ENCODE peak calls at places on chromosomes 6 and 20, in five cellular contexts. S, L, U, Z and W are unnamed samples.

GRCh38 chr20:25328954-25329498 is 61.6 kb downstream of the ABHD12 start:
- DNase-seq in S (no peak), L (no peak), U (no peak), Z (no peak), W (no peak)

GRCh38 chr6:111307275-111307858 is 175.7 kb downstream of the REV3L start:
- DNase-seq in S (no peak), L (no peak), U (no peak), Z (no peak), W (no peak)

GRCh38 chr20:11267131-11267761 is 593.4 kb upstream of the JAG1 start:
- DNase-seq in S (peak; percentile 87), L (peak; percentile 70), U (no peak), Z (no peak), W (peak; percentile 68)

GRCh38 chr20:36647194-36648121 is 1.5 kb upstream of the SLA2 start:
- DNase-seq in S (no peak), L (no peak), U (no peak), Z (no peak), W (no peak)

GRCh38 chr6:111922454-111923297 is 49.4 kb upstream of the FYN start:
- DNase-seq in S (no peak), L (no peak), U (no peak), Z (no peak), W (no peak)

GRCh38 chr6:160790028-160790792 is 88.2 kb downstream of the PLG start:
- DNase-seq in S (no peak), L (no peak), U (no peak), Z (no peak), W (no peak)

GRCh38 chr6:41519748-41520699 is 26.2 kb upstream of the FOXP4 start:
- DNase-seq in S (no peak), L (no peak), U (no peak), Z (no peak), W (no peak)

GRCh38 chr6:36914227-36914794 is 28.6 kb downstream of the C6orf89 start:
- DNase-seq in S (no peak), L (no peak), U (no peak), Z (no peak), W (no peak)

GRCh38 chr20:47656313-47656712 is 129.0 kb downstream of the SULF2 start:
- DNase-seq in S (no peak), L (no peak), U (no peak), Z (no peak), W (no peak)

GRCh38 chr20:21100590-21101452 is 5.3 kb downstream of the LINC00237 start:
- DNase-seq in S (no peak), L (peak; percentile 46), U (no peak), Z (no peak), W (peak; percentile 45)

GRCh38 chr20:57618091-57618765 is 2.0 kb downstream of the ZBP1 start:
- DNase-seq in S (no peak), L (no peak), U (no peak), Z (no peak), W (no peak)

GRCh38 chr20:63937596-63937995 is 18.6 kb downstream of the UCKL1 start:
- DNase-seq in S (no peak), L (no peak), U (no peak), Z (no peak), W (no peak)

GRCh38 chr6:137878810-137879285 is 11.8 kb downstream of the TNFAIP3 start:
- DNase-seq in S (no peak), L (no peak), U (no peak), Z (no peak), W (no peak)

GRCh38 chr6:9527679-9528286 is 887.1 kb downstream of the TFAP2A start:
- DNase-seq in S (no peak), L (no peak), U (no peak), Z (no peak), W (no peak)

GRCh38 chr20:8005575-8006366 is 13.8 kb downstream of the TMX4 start:
- DNase-seq in S (no peak), L (no peak), U (no peak), Z (no peak), W (no peak)

GRCh38 chr20:45965169-45966002 is 6.6 kb downstream of the ZNF335 start:
- DNase-seq in S (no peak), L (no peak), U (no peak), Z (no peak), W (no peak)

GRCh38 chr6:21586760-21587181 is 6.8 kb upstream of the SOX4 start:
- DNase-seq in S (no peak), L (no peak), U (no peak), Z (no peak), W (no peak)

GRCh38 chr6:106629103-106629858 is at the start of the genes QRSL1 and RTN4IP1:
- DNase-seq in S (peak; percentile 75), L (peak; percentile 95), U (peak; percentile 63), Z (peak; percentile 20), W (peak; percentile 90)

GRCh38 chr6:163415620-163416379 is 1.3 kb downstream of the QKI start:
- DNase-seq in S (no peak), L (peak; percentile 70), U (no peak), Z (no peak), W (peak; percentile 77)

GRCh38 chr6:48928937-48929336 is 534.1 kb downstream of the MMUT start:
- DNase-seq in S (no peak), L (no peak), U (no peak), Z (no peak), W (no peak)

GRCh38 chr6:88683734-88684133 is 279.7 kb downstream of the RNGTT start:
- DNase-seq in S (no peak), L (no peak), U (no peak), Z (no peak), W (no peak)

GRCh38 chr6:63426844-63427243 is 107.1 kb upstream of the LGSN start:
- DNase-seq in S (no peak), L (no peak), U (no peak), Z (no peak), W (no peak)

GRCh38 chr6:166415306-166415705 is 32.6 kb upstream of the MPC1 start:
- DNase-seq in S (no peak), L (no peak), U (no peak), Z (no peak), W (no peak)

GRCh38 chr6:158772172-158772571 is 47.0 kb downstream of the EZR start:
- DNase-seq in S (no peak), L (no peak), U (no peak), Z (no peak), W (no peak)

GRCh38 chr6:57313711-57314471 is 3.5 kb upstream of the PRIM2 start:
- DNase-seq in S (peak; percentile 77), L (no peak), U (no peak), Z (no peak), W (no peak)

GRCh38 chr6:32790306-32790705 is 26.5 kb downstream of the HLA-DOB start:
- DNase-seq in S (no peak), L (no peak), U (no peak), Z (no peak), W (no peak)

GRCh38 chr6:101226677-101227135 is 166.8 kb upstream of the GRIK2 start:
- DNase-seq in S (no peak), L (peak; percentile 3), U (no peak), Z (no peak), W (peak; percentile 2)

GRCh38 chr6:141107562-141108160 is 1025.1 kb upstream of the GJE1 start:
- DNase-seq in S (no peak), L (no peak), U (no peak), Z (no peak), W (no peak)

GRCh38 chr6:33018904-33019303 is 9.5 kb upstream of the HLA-DOA start:
- DNase-seq in S (no peak), L (peak; percentile 64), U (no peak), Z (peak; percentile 63), W (peak; percentile 71)

GRCh38 chr6:136792066-136792944 is at the start of gene MAP3K5:
- DNase-seq in S (no peak), L (peak; percentile 78), U (peak; percentile 57), Z (peak; percentile 72), W (peak; percentile 80)

GRCh38 chr6:141677598-141678211 is 455.0 kb upstream of the GJE1 start:
- DNase-seq in S (peak; percentile 13), L (no peak), U (no peak), Z (no peak), W (no peak)

DNA sequence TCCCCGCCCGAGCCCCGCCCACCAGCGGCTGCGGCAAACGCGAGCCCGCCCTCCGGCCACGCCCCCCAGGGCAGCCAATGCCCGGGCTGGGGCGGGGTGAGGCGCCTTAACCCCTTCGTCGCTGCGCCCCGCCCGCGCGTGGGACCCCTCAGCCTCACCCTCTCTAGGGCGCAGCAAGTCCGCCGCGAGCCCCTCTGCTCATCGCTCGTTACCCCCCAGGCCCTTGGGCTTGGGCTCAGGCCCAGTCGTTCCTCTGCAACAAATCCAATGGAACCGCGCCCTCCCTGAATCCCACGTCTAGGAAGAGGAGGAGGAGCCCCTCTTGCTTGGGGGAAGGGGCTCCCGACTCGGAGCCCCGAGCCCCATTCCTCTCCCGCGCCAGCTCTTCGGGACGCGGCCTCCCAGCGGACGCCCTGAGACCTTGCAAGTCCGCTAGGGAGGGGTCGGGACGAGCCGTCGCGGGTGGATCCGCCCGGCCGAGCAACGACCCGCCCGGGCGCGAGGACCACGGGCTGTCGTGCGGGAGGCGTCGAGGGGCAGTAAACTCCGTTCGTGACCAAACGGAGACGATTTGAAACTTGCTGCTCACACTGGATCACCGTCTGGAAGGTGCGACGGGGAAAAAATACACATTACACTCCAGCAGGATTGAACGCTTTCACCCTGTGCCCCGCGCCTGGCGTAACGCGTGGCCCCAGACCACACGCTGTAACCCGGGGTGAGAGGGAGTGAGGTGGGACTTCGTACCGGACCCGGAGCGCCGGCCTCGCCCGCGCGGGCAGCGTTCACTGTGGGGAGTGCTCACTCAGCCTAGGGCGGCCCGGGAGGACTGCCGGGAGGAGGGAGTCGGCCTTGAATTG is 463 bp upstream of the LZTS3 start:
- DNase-seq in S (no peak), L (peak; percentile 98), U (peak; percentile 56), Z (no peak), W (peak; percentile 99)
- TF ChIP-seq CTCF in S (peak; percentile 10), L (no peak), U (no peak), Z (peak; percentile 24), W (peak; percentile 12)

GRCh38 chr6:23339268-23339667 is 769.9 kb downstream of the HDGFL1 start:
- DNase-seq in S (no peak), L (no peak), U (no peak), Z (no peak), W (no peak)

GRCh38 chr6:23349521-23350147 is 776.4 kb upstream of the NRSN1 start:
- DNase-seq in S (peak; percentile 87), L (no peak), U (no peak), Z (no peak), W (no peak)

GRCh38 chr6:23348185-23348584 is 777.8 kb upstream of the NRSN1 start:
- DNase-seq in S (no peak), L (no peak), U (no peak), Z (no peak), W (no peak)

GRCh38 chr6:23343610-23344306 is 774.4 kb downstream of the HDGFL1 start:
- DNase-seq in S (no peak), L (no peak), U (no peak), Z (no peak), W (no peak)
- TF ChIP-seq CTCF in S (no peak), L (no peak), U (no peak), Z (no peak), W (no peak)

GRCh38 chr6:84536914-84537638 is 227.3 kb downstream of the TBX18 start:
- DNase-seq in S (no peak), L (no peak), U (no peak), Z (no peak), W (no peak)
- TF ChIP-seq CTCF in S (no peak), L (no peak), U (no peak), Z (no peak), W (no peak)

GRCh38 chr20:40255368-40255767 is 433.7 kb downstream of the MAFB start:
- DNase-seq in S (no peak), L (no peak), U (no peak), Z (no peak), W (no peak)
- TF ChIP-seq CTCF in S (no peak), L (no peak), U (no peak), Z (no peak), W (no peak)

GRCh38 chr20:39778847-39779641 is 816.9 kb downstream of the DHX35 start:
- DNase-seq in S (no peak), L (no peak), U (no peak), Z (no peak), W (no peak)
- TF ChIP-seq CTCF in S (no peak), L (peak; percentile 5), U (no peak), Z (no peak), W (no peak)